ENCODE peak calls at places on chromosome 15, in ten cellular contexts. I is sigmoid colon, Q is A549, F is SK-N-SH, U is ovary, Z is suprapubic skin, N is tibial nerve, S is stomach, L is K562, E is GM12878. W is an unnamed sample.
A peak's percentile ranks its signal among the peaks of the same experiment; 100 is the strongest.

GRCh38 chr15:29636140-29636539 is 186.1 kb downstream of the TJP1 start:
- DNase-seq in I (no peak), Q (no peak), F (no peak), U (no peak), Z (no peak), N (no peak), S (no peak), L (no peak), E (no peak), W (no peak)

GRCh38 chr15:100999369-100999768 is 80.2 kb downstream of the LRRK1 start:
- DNase-seq in I (no peak), Q (no peak), F (no peak), U (no peak), Z (no peak), N (no peak), S (no peak), L (no peak), E (no peak), W (peak; percentile 17)

GRCh38 chr15:63987979-63988378 is 58.3 kb downstream of the DAPK2 start:
- DNase-seq in I (no peak), Q (no peak), F (no peak), U (no peak), Z (no peak), N (no peak), S (peak; percentile 19), L (no peak), E (no peak), W (no peak)

GRCh38 chr15:101277038-101277822 is at the start of gene SELENOS:
- DNase-seq in I (peak; percentile 96), Q (peak; percentile 76), F (peak; percentile 97), U (peak; percentile 93), Z (peak; percentile 95), N (peak; percentile 90), S (peak; percentile 95), L (peak; percentile 91), E (no peak), W (peak; percentile 95)

GRCh38 chr15:87567399-87567798 is 689.1 kb downstream of the NTRK3 start:
- DNase-seq in I (no peak), Q (no peak), F (no peak), U (no peak), Z (no peak), N (no peak), S (no peak), L (no peak), E (no peak), W (no peak)

GRCh38 chr15:68389041-68389930 is 42.7 kb downstream of the ITGA11 start:
- DNase-seq in I (peak; percentile 18), Q (no peak), F (no peak), U (peak; percentile 6), Z (peak; percentile 28), N (no peak), S (peak; percentile 9), L (no peak), E (no peak), W (peak; percentile 90)

GRCh38 chr15:39028069-39028468 is 463.5 kb upstream of the RASGRP1 start:
- DNase-seq in I (peak; percentile 65), Q (peak; percentile 2), F (no peak), U (no peak), Z (no peak), N (peak; percentile 15), S (no peak), L (no peak), E (no peak), W (no peak)

GRCh38 chr15:75646944-75647364 is 758 bp upstream of the SNX33 start:
- DNase-seq in I (peak; percentile 81), Q (no peak), F (no peak), U (no peak), Z (no peak), N (peak; percentile 39), S (peak; percentile 63), L (no peak), E (no peak), W (no peak)

GRCh38 chr15:63939531-63940130 is 105.9 kb upstream of the HERC1 start:
- DNase-seq in I (peak; percentile 75), Q (no peak), F (no peak), U (peak; percentile 54), Z (no peak), N (peak; percentile 33), S (peak; percentile 37), L (no peak), E (peak; percentile 15), W (peak; percentile 87)

GRCh38 chr15:76903251-76903681 is 1.9 kb downstream of the SCAPER start:
- DNase-seq in I (no peak), Q (no peak), F (peak; percentile 50), U (no peak), Z (no peak), N (no peak), S (no peak), L (no peak), E (peak; percentile 15), W (no peak)

GRCh38 chr15:87702270-87702669 is 554.3 kb downstream of the NTRK3 start:
- DNase-seq in I (no peak), Q (no peak), F (no peak), U (no peak), Z (no peak), N (no peak), S (no peak), L (no peak), E (no peak), W (no peak)

GRCh38 chr15:88651293-88651692 is 12.5 kb downstream of the ISG20 start:
- DNase-seq in I (peak; percentile 32), Q (no peak), F (no peak), U (no peak), Z (peak; percentile 29), N (no peak), S (no peak), L (no peak), E (no peak), W (peak; percentile 75)

GRCh38 chr15:80456517-80457497 is 52.6 kb downstream of the ARNT2 start:
- DNase-seq in I (no peak), Q (no peak), F (no peak), U (no peak), Z (no peak), N (no peak), S (no peak), L (no peak), E (no peak), W (no peak)

DNA sequence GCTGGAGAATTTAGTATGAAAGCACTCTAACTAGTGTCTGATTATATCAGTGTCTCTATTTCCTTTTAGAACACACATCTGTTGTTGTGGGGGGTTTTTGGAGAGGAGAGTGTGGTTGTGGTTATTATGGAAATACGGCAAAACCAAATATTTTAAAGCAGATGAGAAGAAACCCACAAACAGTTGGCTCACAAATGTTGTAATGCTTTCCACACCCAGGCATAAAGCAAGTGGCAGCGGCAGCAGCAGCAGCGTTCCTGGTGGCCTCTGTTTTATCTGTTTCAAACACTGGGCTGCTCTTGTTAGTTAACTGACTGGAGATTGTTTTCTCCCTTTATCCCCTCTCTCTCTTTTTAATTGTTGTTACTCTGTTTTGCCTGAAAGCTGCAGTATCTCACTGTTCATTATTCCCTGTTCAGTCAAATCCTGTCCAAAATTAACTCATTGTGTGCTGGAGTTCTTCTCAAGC is 1045.5 kb upstream of the NR2F2 start:
- DNase-seq in I (no peak), Q (no peak), F (no peak), U (no peak), Z (no peak), N (no peak), S (no peak), L (no peak), E (no peak), W (no peak)
- TF ChIP-seq CTCF in I (no peak), Q (no peak), F (no peak), U (peak; percentile 39), Z (no peak), N (no peak), S (no peak), L (peak; percentile 15), E (peak; percentile 4), W (no peak)

DNA sequence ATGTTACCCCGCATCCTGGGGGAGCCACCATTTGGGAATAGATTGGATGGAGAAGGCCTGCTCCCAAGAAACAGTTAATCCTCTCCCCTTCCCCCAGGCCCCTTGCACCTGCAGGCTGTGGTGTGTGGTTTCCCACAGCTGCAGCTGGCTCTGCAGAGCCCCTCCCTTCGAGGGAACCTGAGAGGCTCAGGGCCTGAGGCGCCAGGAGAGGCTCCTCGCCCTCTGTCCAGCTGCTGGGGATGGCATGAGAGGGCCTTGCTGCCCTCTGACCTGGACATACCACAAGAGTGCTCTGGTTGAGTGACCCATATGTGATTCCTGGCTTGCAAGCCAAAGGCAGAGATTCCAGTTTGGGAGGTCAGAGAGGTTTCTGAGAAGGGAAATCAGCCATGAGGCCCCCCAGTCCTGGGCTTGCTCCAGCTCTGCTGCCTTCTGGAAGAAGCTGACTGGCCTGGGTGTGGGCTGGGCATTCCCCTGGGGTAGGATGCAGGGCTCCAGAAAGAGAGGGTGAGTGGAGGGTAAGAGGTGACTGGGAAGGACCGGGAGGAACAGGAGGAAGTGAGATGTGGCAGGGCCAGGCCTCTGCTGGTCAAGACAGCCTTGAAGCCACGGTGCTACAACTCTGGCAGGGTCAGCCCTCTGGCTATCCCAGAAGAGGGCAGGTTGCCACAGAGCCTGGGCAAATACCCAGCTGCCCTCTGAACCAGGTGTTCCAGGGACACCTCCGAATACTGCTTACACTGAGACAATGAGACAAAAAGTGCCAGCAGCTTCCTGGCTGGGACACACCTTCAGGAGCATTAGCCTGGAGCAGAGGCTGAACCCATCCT is 16.0 kb upstream of the SRP14 start:
- DNase-seq in I (peak; percentile 61), Q (no peak), F (no peak), U (no peak), Z (peak; percentile 74), N (no peak), S (peak; percentile 84), L (no peak), E (no peak), W (no peak)
- TF ChIP-seq EP300 in I (no peak), Q (no peak), F (no peak), U (no peak), Z (no peak), N (no peak), S (no peak), L (no peak), E (peak; percentile 72), W (no peak)

DNA sequence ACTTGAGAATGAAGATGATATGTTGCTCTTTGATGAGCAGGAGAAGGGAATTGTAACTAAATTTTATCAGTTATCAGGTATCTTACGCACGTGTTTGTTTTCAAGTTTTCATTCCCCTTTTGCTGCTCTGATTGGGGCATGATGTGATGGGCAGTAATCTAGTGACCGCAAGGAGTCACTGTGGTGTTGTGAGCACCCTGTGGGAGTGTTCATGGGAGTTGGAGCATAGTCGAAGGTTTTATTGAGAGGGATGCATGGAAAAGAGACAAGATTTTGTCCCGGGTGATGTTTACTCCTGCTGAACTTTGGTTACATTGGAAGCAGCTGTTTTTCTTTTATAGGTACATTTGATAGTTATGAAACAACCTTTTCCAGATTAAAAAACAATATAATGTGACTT is 2.1 kb downstream of the FAN1 start:
- DNase-seq in I (no peak), Q (no peak), F (no peak), U (no peak), Z (no peak), N (no peak), S (no peak), L (no peak), E (no peak), W (peak; percentile 17)
- TF ChIP-seq CTCF in I (no peak), Q (peak; percentile 9), F (peak; percentile 35), U (no peak), Z (no peak), N (no peak), S (no peak), L (peak; percentile 38), E (no peak), W (no peak)

DNA sequence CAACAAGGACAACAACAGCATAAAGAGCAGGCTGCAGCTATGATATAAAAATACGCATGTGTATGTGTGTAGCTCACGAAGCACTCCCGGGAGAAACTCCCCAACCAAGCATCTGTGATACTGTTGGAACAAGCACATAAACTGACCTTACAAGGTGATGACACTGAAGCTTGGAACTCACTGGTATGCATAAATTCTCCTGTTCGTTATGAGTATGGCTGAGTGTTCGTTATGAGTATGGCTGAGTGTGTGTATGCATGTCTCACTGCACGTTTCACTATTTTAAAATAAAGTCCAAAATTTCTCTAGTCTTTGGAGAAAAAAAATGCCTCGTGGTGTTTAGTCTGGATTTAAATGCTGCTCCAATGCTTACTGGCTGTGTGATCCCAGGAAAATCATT is 256.8 kb downstream of the RORA start:
- DNase-seq in I (no peak), Q (no peak), F (no peak), U (no peak), Z (no peak), N (no peak), S (no peak), L (no peak), E (no peak), W (peak; percentile 62)
- TF ChIP-seq EP300 in I (no peak), Q (no peak), F (no peak), U (no peak), Z (no peak), N (no peak), S (no peak), L (no peak), E (no peak), W (no peak)